ENCODE peak calls at places on chromosomes 2 and 18, in seven cellular contexts. One of them, this sample, is unnamed.

GRCh38 chr18:79383388-79384056 is 12.2 kb upstream of the NFATC1 start:
- DNase-seq in lower leg skin: peak
- DNase-seq in upper lobe of right lung: peak
- DNase-seq in thoracic aorta: no peak
- DNase-seq in glutamatergic neuron: no peak
- DNase-seq in MM.1S: no peak
- DNase-seq in osteocyte: peak
- DNase-seq in this sample: no peak

GRCh38 chr2:160505236-160505635 is 11.6 kb upstream of the RBMS1 start:
- DNase-seq in glutamatergic neuron: no peak
- DNase-seq in upper lobe of right lung: no peak
- DNase-seq in MM.1S: no peak
- DNase-seq in osteocyte: no peak
- DNase-seq in lower leg skin: no peak
- DNase-seq in thoracic aorta: no peak
- DNase-seq in this sample: no peak

GRCh38 chr2:28463211-28463610 is 32.6 kb upstream of the PLB1 start:
- DNase-seq in glutamatergic neuron: no peak
- DNase-seq in MM.1S: no peak
- DNase-seq in thoracic aorta: no peak
- DNase-seq in lower leg skin: no peak
- DNase-seq in upper lobe of right lung: no peak
- DNase-seq in osteocyte: no peak
- DNase-seq in this sample: no peak

GRCh38 chr2:39144411-39144810 is 23.6 kb upstream of the SOS1 start:
- DNase-seq in lower leg skin: no peak
- DNase-seq in MM.1S: no peak
- DNase-seq in osteocyte: no peak
- DNase-seq in upper lobe of right lung: no peak
- DNase-seq in glutamatergic neuron: no peak
- DNase-seq in thoracic aorta: no peak
- DNase-seq in this sample: no peak

GRCh38 chr18:61998957-61999356 is 106.2 kb upstream of the RNF152 start:
- DNase-seq in lower leg skin: no peak
- DNase-seq in glutamatergic neuron: no peak
- DNase-seq in upper lobe of right lung: no peak
- DNase-seq in thoracic aorta: no peak
- DNase-seq in MM.1S: no peak
- DNase-seq in osteocyte: no peak
- DNase-seq in this sample: no peak

GRCh38 chr18:8400825-8401224 is 208.4 kb upstream of the RAB12 start:
- DNase-seq in glutamatergic neuron: no peak
- DNase-seq in osteocyte: no peak
- DNase-seq in thoracic aorta: no peak
- DNase-seq in lower leg skin: peak
- DNase-seq in upper lobe of right lung: no peak
- DNase-seq in MM.1S: no peak
- DNase-seq in this sample: no peak

GRCh38 chr18:74949611-74950010 is 259.3 kb downstream of the PTGR3 start:
- DNase-seq in MM.1S: no peak
- DNase-seq in lower leg skin: no peak
- DNase-seq in upper lobe of right lung: no peak
- DNase-seq in glutamatergic neuron: no peak
- DNase-seq in osteocyte: no peak
- DNase-seq in thoracic aorta: no peak
- DNase-seq in this sample: no peak

GRCh38 chr2:53498210-53498609 is 269.4 kb upstream of the CHAC2 start:
- DNase-seq in MM.1S: no peak
- DNase-seq in lower leg skin: no peak
- DNase-seq in upper lobe of right lung: no peak
- DNase-seq in glutamatergic neuron: no peak
- DNase-seq in osteocyte: no peak
- DNase-seq in thoracic aorta: no peak
- DNase-seq in this sample: no peak

GRCh38 chr2:97844311-97844859 is 131.0 kb downstream of the ZAP70 start:
- DNase-seq in thoracic aorta: no peak
- DNase-seq in osteocyte: no peak
- DNase-seq in upper lobe of right lung: no peak
- DNase-seq in glutamatergic neuron: no peak
- DNase-seq in lower leg skin: no peak
- DNase-seq in MM.1S: no peak
- DNase-seq in this sample: no peak

GRCh38 chr2:9767656-9768281 is 75.5 kb upstream of the TAF1B start:
- DNase-seq in MM.1S: no peak
- DNase-seq in osteocyte: no peak
- DNase-seq in lower leg skin: no peak
- DNase-seq in upper lobe of right lung: no peak
- DNase-seq in glutamatergic neuron: no peak
- DNase-seq in thoracic aorta: no peak
- DNase-seq in this sample: no peak

GRCh38 chr2:64698668-64699444 is 45.1 kb upstream of the SERTAD2 start:
- DNase-seq in lower leg skin: no peak
- DNase-seq in osteocyte: no peak
- DNase-seq in thoracic aorta: no peak
- DNase-seq in MM.1S: no peak
- DNase-seq in upper lobe of right lung: no peak
- DNase-seq in glutamatergic neuron: no peak
- DNase-seq in this sample: peak

GRCh38 chr2:195319548-195320415 is 337.2 kb upstream of the SLC39A10 start:
- DNase-seq in MM.1S: no peak
- DNase-seq in thoracic aorta: no peak
- DNase-seq in glutamatergic neuron: no peak
- DNase-seq in upper lobe of right lung: no peak
- DNase-seq in lower leg skin: no peak
- DNase-seq in osteocyte: no peak
- DNase-seq in this sample: no peak

GRCh38 chr2:172513935-172514586 is 41.8 kb upstream of the PDK1 start:
- DNase-seq in osteocyte: no peak
- DNase-seq in glutamatergic neuron: no peak
- DNase-seq in MM.1S: no peak
- DNase-seq in upper lobe of right lung: no peak
- DNase-seq in thoracic aorta: no peak
- DNase-seq in lower leg skin: no peak
- DNase-seq in this sample: no peak

GRCh38 chr2:84527137-84528129 is 11.1 kb downstream of the DNAH6 start:
- DNase-seq in upper lobe of right lung: no peak
- DNase-seq in lower leg skin: no peak
- DNase-seq in MM.1S: no peak
- DNase-seq in thoracic aorta: no peak
- DNase-seq in glutamatergic neuron: no peak
- DNase-seq in osteocyte: no peak
- DNase-seq in this sample: no peak

GRCh38 chr2:69013837-69014796 is 1.1 kb downstream of the ANTXR1 start:
- DNase-seq in thoracic aorta: no peak
- DNase-seq in glutamatergic neuron: no peak
- DNase-seq in MM.1S: peak
- DNase-seq in lower leg skin: no peak
- DNase-seq in osteocyte: no peak
- DNase-seq in upper lobe of right lung: no peak
- DNase-seq in this sample: no peak

GRCh38 chr18:79404567-79404910 is 8.8 kb downstream of the NFATC1 start:
- DNase-seq in upper lobe of right lung: peak
- DNase-seq in thoracic aorta: no peak
- DNase-seq in glutamatergic neuron: peak
- DNase-seq in osteocyte: no peak
- DNase-seq in lower leg skin: no peak
- DNase-seq in MM.1S: no peak
- DNase-seq in this sample: no peak

GRCh38 chr2:204268971-204269370 is 276.3 kb upstream of the PARD3B start:
- DNase-seq in MM.1S: no peak
- DNase-seq in upper lobe of right lung: no peak
- DNase-seq in thoracic aorta: no peak
- DNase-seq in osteocyte: no peak
- DNase-seq in glutamatergic neuron: no peak
- DNase-seq in lower leg skin: no peak
- DNase-seq in this sample: no peak

GRCh38 chr2:40256649-40257048 is 195.2 kb downstream of the SLC8A1 start:
- DNase-seq in upper lobe of right lung: no peak
- DNase-seq in osteocyte: no peak
- DNase-seq in MM.1S: no peak
- DNase-seq in lower leg skin: no peak
- DNase-seq in thoracic aorta: no peak
- DNase-seq in glutamatergic neuron: peak
- DNase-seq in this sample: no peak

GRCh38 chr2:158315000-158315399 is 141.6 kb downstream of the CCDC148 start:
- DNase-seq in lower leg skin: no peak
- DNase-seq in thoracic aorta: no peak
- DNase-seq in glutamatergic neuron: no peak
- DNase-seq in upper lobe of right lung: no peak
- DNase-seq in MM.1S: no peak
- DNase-seq in osteocyte: no peak
- DNase-seq in this sample: no peak

GRCh38 chr2:104406273-104406726 is 447.6 kb upstream of the POU3F3 start:
- DNase-seq in osteocyte: no peak
- DNase-seq in glutamatergic neuron: no peak
- DNase-seq in thoracic aorta: no peak
- DNase-seq in MM.1S: no peak
- DNase-seq in lower leg skin: no peak
- DNase-seq in upper lobe of right lung: no peak
- DNase-seq in this sample: no peak

GRCh38 chr2:121686218-121686617 is 37.0 kb upstream of the CLASP1 start:
- DNase-seq in thoracic aorta: no peak
- DNase-seq in lower leg skin: no peak
- DNase-seq in MM.1S: no peak
- DNase-seq in upper lobe of right lung: no peak
- DNase-seq in osteocyte: no peak
- DNase-seq in glutamatergic neuron: no peak
- DNase-seq in this sample: no peak

GRCh38 chr2:121682396-121683298 is 33.4 kb upstream of the CLASP1 start:
- DNase-seq in osteocyte: no peak
- DNase-seq in upper lobe of right lung: no peak
- DNase-seq in lower leg skin: no peak
- DNase-seq in MM.1S: no peak
- DNase-seq in glutamatergic neuron: no peak
- DNase-seq in thoracic aorta: no peak
- DNase-seq in this sample: no peak
- TF ChIP-seq CTCF in osteocyte: no peak
- TF ChIP-seq CTCF in upper lobe of right lung: no peak
- TF ChIP-seq CTCF in lower leg skin: no peak
- TF ChIP-seq CTCF in MM.1S: no peak
- TF ChIP-seq CTCF in glutamatergic neuron: no peak
- TF ChIP-seq CTCF in thoracic aorta: no peak
- TF ChIP-seq CTCF in this sample: no peak

DNA sequence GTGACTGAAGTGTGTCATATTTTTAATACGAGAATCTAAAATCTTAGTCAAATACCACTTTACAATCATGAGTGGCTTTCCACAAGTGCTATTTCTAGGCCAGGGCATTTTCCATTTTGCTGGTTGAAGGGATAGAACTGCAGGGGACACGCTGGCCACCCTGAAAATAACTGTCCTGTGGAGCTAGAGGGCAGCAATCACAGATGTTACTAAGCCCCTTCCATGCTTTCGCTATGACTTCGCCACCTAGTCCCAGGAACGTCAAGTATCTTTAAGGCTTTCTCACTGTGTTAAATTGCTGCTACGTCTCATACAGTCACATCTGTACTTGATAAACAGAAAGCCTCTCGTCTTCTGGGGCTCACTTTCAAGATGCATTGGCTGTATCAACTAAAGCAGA is 171.8 kb downstream of the CDH2 start:
- DNase-seq in lower leg skin: no peak
- DNase-seq in thoracic aorta: no peak
- DNase-seq in osteocyte: no peak
- DNase-seq in glutamatergic neuron: no peak
- DNase-seq in MM.1S: no peak
- DNase-seq in upper lobe of right lung: no peak
- DNase-seq in this sample: no peak
- TF ChIP-seq CTCF in lower leg skin: no peak
- TF ChIP-seq CTCF in thoracic aorta: no peak
- TF ChIP-seq CTCF in osteocyte: no peak
- TF ChIP-seq CTCF in glutamatergic neuron: no peak
- TF ChIP-seq CTCF in MM.1S: no peak
- TF ChIP-seq CTCF in upper lobe of right lung: no peak
- TF ChIP-seq CTCF in this sample: no peak

DNA sequence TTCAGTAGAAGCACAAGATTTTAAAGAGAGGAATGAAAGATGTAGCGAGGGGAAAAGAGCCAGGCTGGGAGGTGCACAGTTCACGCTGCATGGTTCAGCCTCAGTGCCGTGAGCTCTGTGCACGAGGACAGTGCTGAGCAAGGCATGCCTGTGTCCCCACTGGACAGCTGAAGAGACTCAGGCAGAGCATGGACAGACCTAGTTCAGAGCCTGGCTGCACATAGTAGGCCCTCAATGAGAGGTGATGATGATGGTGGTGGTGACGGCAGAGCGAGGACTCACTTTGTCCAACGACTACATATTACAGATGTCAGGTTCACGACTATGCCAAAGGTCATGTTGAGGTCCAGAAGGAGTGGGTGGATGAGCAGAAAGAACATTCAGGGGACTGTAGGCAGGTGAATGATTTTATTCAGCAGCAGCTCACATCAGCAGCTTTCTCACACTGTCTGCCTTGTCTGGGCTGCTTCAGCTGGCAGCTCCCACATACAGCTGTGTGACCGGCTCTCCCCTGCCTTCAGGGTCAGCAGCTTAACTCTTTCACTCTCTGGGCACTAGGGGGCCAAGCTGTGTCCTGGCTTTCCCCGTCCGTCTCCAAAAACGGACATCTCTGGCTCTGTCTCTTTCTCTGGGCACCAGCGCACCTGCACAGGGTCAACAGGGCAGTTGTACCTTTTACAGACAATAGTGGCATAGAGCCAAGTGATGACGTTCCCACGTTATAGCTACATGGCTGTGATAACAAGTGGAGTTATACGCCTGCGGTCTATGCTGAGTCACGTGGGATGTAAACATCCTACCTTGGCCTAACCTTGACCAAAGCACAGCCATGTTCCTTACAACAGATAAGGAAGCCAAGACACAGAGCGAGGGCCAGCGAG is 128.8 kb upstream of the MSH6 start:
- DNase-seq in upper lobe of right lung: peak
- DNase-seq in lower leg skin: peak
- DNase-seq in osteocyte: no peak
- DNase-seq in glutamatergic neuron: peak
- DNase-seq in thoracic aorta: no peak
- DNase-seq in MM.1S: no peak
- DNase-seq in this sample: no peak
- TF ChIP-seq CTCF in upper lobe of right lung: peak
- TF ChIP-seq CTCF in lower leg skin: no peak
- TF ChIP-seq CTCF in osteocyte: peak
- TF ChIP-seq CTCF in glutamatergic neuron: peak
- TF ChIP-seq CTCF in thoracic aorta: no peak
- TF ChIP-seq CTCF in MM.1S: no peak
- TF ChIP-seq CTCF in this sample: peak

DNA sequence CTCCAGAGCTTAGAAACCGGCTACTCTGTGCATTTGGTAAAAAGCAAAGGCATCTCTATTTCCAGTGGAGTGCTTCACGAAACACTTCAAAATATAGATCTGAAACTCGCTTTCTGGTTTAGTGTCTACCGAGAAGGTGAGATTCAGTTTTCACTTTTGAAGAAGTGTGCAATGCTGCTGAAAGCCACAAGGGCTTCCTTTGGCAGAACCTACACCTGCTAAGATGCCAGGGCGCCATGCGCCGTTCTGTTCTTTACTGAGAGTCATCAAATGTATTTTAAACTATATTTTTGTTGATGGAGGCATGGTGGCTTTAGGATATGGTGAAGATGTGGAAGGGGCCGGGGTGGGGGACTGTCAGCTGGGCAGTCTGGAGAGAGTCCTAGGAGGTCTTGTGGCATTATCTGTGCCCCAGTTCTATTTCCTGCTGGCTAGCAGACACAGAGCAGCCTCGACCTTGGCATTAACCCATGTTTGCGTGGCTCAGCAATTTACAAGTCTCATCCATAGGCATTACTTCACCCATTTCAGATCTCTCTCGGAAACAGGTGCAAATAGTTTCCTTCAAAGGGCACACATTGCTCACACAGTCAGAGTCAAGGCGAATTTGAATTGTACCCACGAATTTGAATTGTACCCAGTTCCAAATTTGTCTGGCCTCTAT is 46.7 kb upstream of the KCNF1 start:
- DNase-seq in upper lobe of right lung: no peak
- DNase-seq in thoracic aorta: no peak
- DNase-seq in MM.1S: peak
- DNase-seq in lower leg skin: no peak
- DNase-seq in osteocyte: no peak
- DNase-seq in glutamatergic neuron: no peak
- DNase-seq in this sample: peak
- TF ChIP-seq CTCF in upper lobe of right lung: peak
- TF ChIP-seq CTCF in thoracic aorta: no peak
- TF ChIP-seq CTCF in MM.1S: peak
- TF ChIP-seq CTCF in lower leg skin: no peak
- TF ChIP-seq CTCF in osteocyte: no peak
- TF ChIP-seq CTCF in glutamatergic neuron: peak
- TF ChIP-seq CTCF in this sample: peak

This sample was measured in GM10248.